ENCODE peak calls at places on chromosomes 1 and 21, in four cellular contexts. Z is thoracic aorta, Y is neural crest cell, A is psoas muscle. O is an unnamed sample.

GRCh38 chr1:115137191-115137590 is 47.9 kb upstream of the TSPAN2 start:
- DNase-seq in Y (no peak), A (no peak), Z (no peak), O (no peak)

GRCh38 chr1:235864965-235865525 is 1.7 kb downstream of the LYST start:
- DNase-seq in Z (no peak), A (no peak), Y (no peak), O (no peak)

GRCh38 chr1:12644829-12645228 is 944 bp downstream of the AADACL4 start:
- DNase-seq in A (no peak), Z (no peak), Y (no peak), O (no peak)

GRCh38 chr1:16250547-16251251 is 13.7 kb upstream of the CPLANE2 start:
- DNase-seq in Y (no peak), Z (no peak), A (no peak), O (no peak)

GRCh38 chr1:204923626-204924012 is 53.0 kb downstream of the NFASC start:
- DNase-seq in Z (no peak), Y (no peak), A (no peak), O (no peak)

GRCh38 chr21:42071146-42071737 is at the start of gene UMODL1:
- DNase-seq in Z (no peak), Y (no peak), A (no peak), O (no peak)

GRCh38 chr1:117067528-117068370 is 7.6 kb downstream of the TTF2 start:
- DNase-seq in Y (peak; percentile 49), A (peak; percentile 37), Z (no peak), O (peak; percentile 43)

GRCh38 chr1:188027613-188028012 is 1198.9 kb downstream of the PLA2G4A start:
- DNase-seq in A (no peak), Y (no peak), Z (no peak), O (no peak)

GRCh38 chr21:28892550-28893111 is 100.0 kb downstream of the LTN1 start:
- DNase-seq in A (no peak), Y (no peak), Z (no peak), O (no peak)

GRCh38 chr1:31112223-31112622 is 46.7 kb upstream of the PUM1 start:
- DNase-seq in Z (no peak), Y (no peak), A (no peak), O (no peak)

GRCh38 chr1:174447866-174448530 is at the start of gene GPR52:
- DNase-seq in A (no peak), Z (no peak), Y (no peak), O (no peak)

GRCh38 chr1:112544011-112544688 is 35.4 kb downstream of the WNT2B start:
- DNase-seq in Y (no peak), Z (no peak), A (no peak), O (no peak)

GRCh38 chr1:17082761-17083160 is 28.9 kb upstream of the SDHB start:
- DNase-seq in Y (no peak), A (no peak), Z (no peak), O (no peak)

GRCh38 chr1:178371236-178371635 is 125.5 kb downstream of the CLEC20A start:
- DNase-seq in Z (no peak), Y (peak; percentile 25), A (no peak), O (no peak)

GRCh38 chr1:157140068-157140588 is 1.9 kb upstream of the ETV3 start:
- DNase-seq in Y (no peak), A (no peak), Z (no peak), O (no peak)

GRCh38 chr21:44594406-44594916 is 2.2 kb upstream of the KRTAP10-6 start:
- DNase-seq in A (no peak), Z (no peak), Y (no peak), O (no peak)

GRCh38 chr1:112934562-112934952 is 21.4 kb downstream of the SLC16A1 start:
- DNase-seq in A (no peak), Z (no peak), Y (no peak), O (no peak)

GRCh38 chr1:98045211-98046030 is 124.6 kb upstream of the DPYD start:
- DNase-seq in Z (no peak), Y (no peak), A (no peak), O (peak; percentile 59)

GRCh38 chr1:55057956-55058298 is 18.6 kb downstream of the PCSK9 start:
- DNase-seq in A (no peak), Z (no peak), Y (no peak), O (no peak)

GRCh38 chr1:152191711-152192110 is 32.3 kb downstream of the HRNR start:
- DNase-seq in A (no peak), Y (no peak), Z (no peak), O (no peak)

GRCh38 chr1:212958175-212958574 is 7.8 kb downstream of the VASH2 start:
- DNase-seq in Y (no peak), A (no peak), Z (no peak), O (no peak)

GRCh38 chr1:234170622-234171021 is 202.6 kb upstream of the COA6 start:
- DNase-seq in Z (no peak), Y (no peak), A (no peak), O (no peak)

GRCh38 chr1:232450626-232451025 is 179.3 kb downstream of the SIPA1L2 start:
- DNase-seq in A (no peak), Y (no peak), Z (no peak), O (no peak)

GRCh38 chr1:26771643-26772321 is 16.0 kb upstream of the PIGV start:
- DNase-seq in Z (no peak), Y (no peak), A (no peak), O (no peak)

GRCh38 chr1:2076826-2077225 is 26.6 kb downstream of the PRKCZ start:
- DNase-seq in Y (no peak), Z (no peak), A (no peak), O (no peak)

GRCh38 chr1:11845641-11846335 is 1.8 kb downstream of the NPPA start:
- DNase-seq in Y (no peak), Z (no peak), A (no peak), O (no peak)

DNA sequence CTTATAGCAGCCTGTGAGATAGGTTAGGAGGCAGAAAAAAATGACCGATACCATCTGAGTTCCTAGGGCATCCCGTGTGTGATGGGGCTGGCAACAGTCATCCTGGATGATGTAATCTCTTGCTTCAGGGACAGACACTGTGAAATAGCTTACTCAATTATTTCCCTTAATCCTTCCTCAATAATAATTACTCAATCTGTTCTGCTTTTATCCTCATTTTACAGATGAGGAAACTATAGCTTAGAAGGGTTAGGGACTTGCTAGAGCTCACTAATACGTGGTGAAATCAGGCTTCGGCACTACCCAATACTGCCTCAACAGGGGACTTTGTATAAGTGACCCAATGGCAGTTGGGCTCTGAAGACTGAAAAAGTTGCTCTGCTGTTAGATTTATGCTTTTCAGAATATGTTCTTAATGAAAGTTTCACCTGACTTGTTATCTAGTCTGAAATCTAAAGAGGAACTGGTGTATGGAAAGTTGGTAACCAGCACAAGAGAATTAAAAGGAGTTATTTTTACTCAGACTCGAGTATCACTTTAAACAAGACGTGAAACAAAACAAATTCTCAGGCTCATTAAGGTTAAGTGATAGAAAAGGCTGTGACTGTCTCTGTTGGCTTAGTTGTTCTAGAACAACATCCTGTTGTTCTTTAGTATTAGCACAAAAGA is 14.4 kb downstream of the CD55 start:
- DNase-seq in A (no peak), Z (no peak), Y (no peak), O (no peak)
- TF ChIP-seq CTCF in A (no peak), Z (no peak), Y (no peak), O (no peak)

DNA sequence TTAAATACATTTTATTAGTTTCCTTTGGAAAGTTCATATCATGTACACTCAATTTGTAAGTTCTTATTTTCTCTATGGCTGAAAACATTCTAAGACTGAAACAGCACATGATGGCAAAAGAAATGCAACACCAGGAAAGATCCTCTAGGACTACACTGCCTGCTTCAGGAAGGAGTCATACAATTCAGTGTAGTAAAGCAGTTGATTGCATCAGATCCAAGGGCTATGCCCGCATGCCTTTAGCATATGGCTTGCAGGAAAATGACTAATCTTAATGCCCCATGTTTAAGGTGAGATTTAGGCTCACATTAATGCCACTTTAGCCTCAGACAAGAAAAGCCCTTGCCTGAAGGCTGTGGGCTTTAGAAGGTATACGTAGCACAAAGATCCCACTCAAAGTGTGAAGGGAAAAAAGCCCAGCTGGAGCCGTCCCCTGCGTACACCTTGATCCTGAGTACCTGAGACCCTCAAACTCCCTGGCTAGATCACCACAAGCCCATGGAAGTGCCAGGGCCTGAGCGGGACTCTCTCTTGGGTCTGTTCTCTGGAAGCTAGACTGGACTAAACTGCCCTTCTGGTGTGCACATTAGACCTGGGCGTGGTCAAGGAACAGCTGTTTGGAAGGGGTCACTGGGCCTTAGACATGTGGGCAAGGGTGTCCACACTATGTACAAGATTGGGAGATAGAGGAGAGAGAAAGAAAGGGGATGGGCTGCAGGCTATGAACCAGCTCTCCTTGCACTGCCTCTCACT is 52.9 kb downstream of the ESRRG start:
- DNase-seq in Z (no peak), Y (no peak), A (no peak), O (no peak)
- TF ChIP-seq CTCF in Z (no peak), Y (peak; percentile 28), A (no peak), O (no peak)

DNA sequence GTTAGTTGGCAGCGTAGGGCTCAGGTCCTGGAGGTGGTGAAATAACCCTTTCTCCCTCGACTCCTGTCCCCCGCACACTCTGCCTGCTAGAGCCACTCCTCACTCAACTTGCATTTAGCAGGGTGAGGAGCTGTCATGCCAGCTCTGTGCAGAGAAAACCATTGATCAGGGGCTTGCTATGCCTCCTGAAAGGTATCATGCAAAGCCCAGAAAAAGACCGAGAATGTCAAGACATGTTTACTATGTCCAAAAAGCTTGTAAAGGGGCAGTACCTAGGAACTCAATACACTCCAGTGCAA is 18.0 kb downstream of the ALDH4A1 start:
- DNase-seq in Y (no peak), Z (no peak), A (no peak), O (no peak)
- TF ChIP-seq CTCF in Y (no peak), Z (no peak), A (no peak), O (no peak)

GRCh38 chr1:167221804-167222610 is 1.3 kb downstream of the POU2F1 start:
- DNase-seq in Y (peak; percentile 45), Z (peak; percentile 17), A (peak; percentile 65), O (peak; percentile 82)
- TF ChIP-seq CTCF in Y (no peak), Z (no peak), A (no peak), O (no peak)

GRCh38 chr1:109822749-109823542 is 59.2 kb upstream of the EPS8L3 start:
- DNase-seq in Y (no peak), A (no peak), Z (no peak), O (no peak)

GRCh38 chr1:109825774-109826173 is 62.1 kb upstream of the EPS8L3 start:
- DNase-seq in A (no peak), Z (no peak), Y (no peak), O (no peak)

GRCh38 chr1:109821831-109822745 is 58.4 kb upstream of the EPS8L3 start:
- DNase-seq in A (peak; percentile 83), Y (no peak), Z (no peak), O (no peak)

GRCh38 chr1:109824349-109825115 is 60.8 kb upstream of the EPS8L3 start:
- DNase-seq in A (no peak), Y (no peak), Z (no peak), O (no peak)

GRCh38 chr1:109823543-109824348 is 60.0 kb upstream of the EPS8L3 start:
- DNase-seq in A (peak; percentile 73), Z (no peak), Y (no peak), O (no peak)
- TF ChIP-seq CTCF in A (no peak), Z (no peak), Y (no peak), O (no peak)